ENCODE peak calls at places on chromosome 16, in six cellular contexts. C, L, P, V, Z and W are unnamed samples.

GRCh38 chr16:30697264-30698138 is 1.5 kb upstream of the SRCAP start:
- DNase-seq in C (peak), L (no peak), P (no peak), V (no peak), Z (peak), W (peak)

GRCh38 chr16:48231675-48232214 is 12.4 kb upstream of the LONP2 start:
- DNase-seq in C (peak), L (peak), P (no peak), V (no peak), Z (no peak), W (peak)

GRCh38 chr16:68696514-68696913 is 40.6 kb upstream of the CDH1 start:
- DNase-seq in C (no peak), L (no peak), P (no peak), V (no peak), Z (no peak), W (peak)

GRCh38 chr16:85037050-85037410 is 9.4 kb downstream of the KIAA0513 start:
- DNase-seq in C (no peak), L (no peak), P (no peak), V (no peak), Z (peak), W (no peak)

GRCh38 chr16:12462690-12463646 is 340.7 kb downstream of the CPPED1 start:
- DNase-seq in C (no peak), L (no peak), P (no peak), V (no peak), Z (no peak), W (no peak)

GRCh38 chr16:86080982-86081381 is 182.0 kb downstream of the IRF8 start:
- DNase-seq in C (no peak), L (no peak), P (no peak), V (no peak), Z (peak), W (no peak)

GRCh38 chr16:19680972-19681371 is 37.1 kb downstream of the KNOP1 start:
- DNase-seq in C (peak), L (no peak), P (no peak), V (no peak), Z (no peak), W (no peak)

GRCh38 chr16:77406680-77407079 is 28.2 kb downstream of the ADAMTS18 start:
- DNase-seq in C (peak), L (no peak), P (no peak), V (no peak), Z (no peak), W (no peak)

GRCh38 chr16:2246301-2246885 is 5.0 kb downstream of the ECI1 start:
- DNase-seq in C (no peak), L (no peak), P (no peak), V (no peak), Z (no peak), W (no peak)

GRCh38 chr16:8905168-8905762 is 23.1 kb downstream of the LITAFD start:
- DNase-seq in C (peak), L (no peak), P (no peak), V (no peak), Z (no peak), W (no peak)

GRCh38 chr16:81591538-81591870 is 146.9 kb downstream of the CMIP start:
- DNase-seq in C (no peak), L (no peak), P (no peak), V (no peak), Z (no peak), W (no peak)

GRCh38 chr16:49952386-49952785 is 72.6 kb upstream of the CNEP1R1 start:
- DNase-seq in C (no peak), L (no peak), P (no peak), V (no peak), Z (peak), W (no peak)

GRCh38 chr16:50538411-50539052 is 9.7 kb upstream of the NKD1 start:
- DNase-seq in C (no peak), L (no peak), P (no peak), V (no peak), Z (no peak), W (no peak)

GRCh38 chr16:65122724-65122973 is 786 bp upstream of the CDH11 start:
- DNase-seq in C (no peak), L (no peak), P (no peak), V (no peak), Z (no peak), W (no peak)

GRCh38 chr16:65122974-65123845 is 1.3 kb upstream of the CDH11 start:
- DNase-seq in C (peak), L (peak), P (no peak), V (peak), Z (peak), W (peak)

GRCh38 chr16:65120811-65121721 is 797 bp downstream of the CDH11 start:
- DNase-seq in C (peak), L (no peak), P (no peak), V (peak), Z (peak), W (no peak)

GRCh38 chr16:65123846-65124513 is 2.1 kb upstream of the CDH11 start:
- DNase-seq in C (peak), L (no peak), P (no peak), V (no peak), Z (peak), W (no peak)

DNA sequence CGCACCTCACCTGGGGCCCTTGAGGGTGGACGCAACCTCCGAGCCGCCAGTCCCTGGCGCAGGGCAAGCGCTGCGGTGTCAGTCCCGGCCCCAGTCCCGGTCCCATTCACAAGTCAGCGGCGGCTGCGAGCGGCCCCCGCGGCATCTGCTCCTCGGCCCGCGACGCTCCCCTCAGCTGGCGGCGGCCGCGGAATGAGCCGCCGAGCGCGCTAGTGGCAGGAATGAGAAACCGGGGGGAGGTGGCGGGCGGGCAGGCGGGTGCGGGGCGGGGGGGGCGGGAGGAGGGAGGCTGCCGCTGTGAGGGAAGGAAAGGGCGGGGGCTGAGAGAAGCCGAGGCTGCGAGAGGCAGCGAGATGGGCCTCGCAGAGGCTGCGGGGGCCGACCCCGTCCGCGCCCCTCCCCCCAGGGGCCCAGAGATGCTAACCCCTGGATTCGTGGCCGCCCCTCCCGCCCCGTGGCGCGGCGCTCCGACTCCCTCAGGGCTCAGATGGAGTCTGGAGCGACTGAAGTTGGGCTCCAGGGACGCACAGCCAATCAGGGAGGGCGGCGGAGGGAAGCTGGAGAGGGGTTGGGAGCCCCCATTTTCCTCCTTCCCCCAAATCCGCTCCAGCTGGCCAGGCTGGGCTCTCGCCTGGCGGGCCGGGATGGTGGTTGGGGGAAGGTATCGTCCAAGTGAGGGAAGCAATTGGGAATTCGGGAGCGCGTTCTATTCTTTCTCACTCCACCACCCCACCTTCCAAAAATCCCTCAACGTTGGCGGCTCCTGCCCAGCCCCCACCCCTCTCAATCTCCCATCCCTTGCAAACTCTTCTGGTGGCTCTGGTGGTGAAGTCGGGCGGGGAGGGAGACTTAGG is at the start of gene CDH11:
- DNase-seq in C (peak), L (peak), P (no peak), V (peak), Z (peak), W (peak)
- TF ChIP-seq CTCF in C (no peak), L (peak), P (no peak), V (peak), Z (peak), W (peak)

DNA sequence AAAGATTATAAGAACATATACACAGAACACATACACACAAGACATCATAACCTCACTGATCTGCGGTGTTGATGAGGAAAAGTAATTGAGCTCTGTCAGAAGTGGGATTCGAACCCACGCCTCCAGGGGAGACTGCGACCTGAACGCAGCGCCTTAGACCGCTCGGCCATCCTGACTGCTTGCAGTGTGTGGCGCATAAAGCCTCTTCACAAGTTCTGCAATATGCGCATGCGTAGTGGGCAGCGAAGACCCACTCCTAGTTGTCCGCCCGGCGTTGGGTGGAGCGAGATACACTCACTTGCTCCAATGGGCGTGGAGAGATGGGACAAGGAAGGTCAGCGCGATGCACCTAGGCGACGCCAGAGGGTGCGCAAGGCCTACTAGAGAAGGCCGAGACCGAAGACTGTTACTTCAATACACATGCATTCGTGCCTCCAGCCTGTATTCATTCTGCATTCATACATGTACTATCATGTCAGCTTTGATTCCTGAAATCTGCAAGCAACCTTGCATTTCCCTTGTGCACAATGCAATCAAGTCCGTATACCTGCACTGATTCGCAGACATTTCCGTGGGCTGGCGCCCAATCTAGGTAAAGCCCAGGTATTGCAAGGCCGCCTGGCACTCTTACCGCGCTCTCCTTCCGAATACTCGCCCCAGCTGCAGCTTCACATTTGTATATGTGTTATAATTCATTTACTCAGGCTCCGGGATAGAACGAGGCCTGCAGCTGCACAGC is 16.1 kb upstream of the PLLP start:
- DNase-seq in C (peak), L (peak), P (peak), V (peak), Z (peak), W (peak)
- TF ChIP-seq POLR2AphosphoS5 in C (no peak), L (peak), P (peak), V (peak), Z (peak), W (peak)

GRCh38 chr16:58513874-58514273 is 1.4 kb upstream of the SETD6 start:
- DNase-seq in C (no peak), L (no peak), P (no peak), V (no peak), Z (no peak), W (no peak)

GRCh38 chr16:58516768-58517107 is 1.4 kb downstream of the SETD6 start:
- DNase-seq in C (no peak), L (no peak), P (no peak), V (no peak), Z (no peak), W (no peak)

GRCh38 chr16:58518083-58518979 is 3.0 kb downstream of the SETD6 start:
- DNase-seq in C (no peak), L (no peak), P (no peak), V (no peak), Z (no peak), W (no peak)

GRCh38 chr16:58515871-58516767 is 802 bp downstream of the SETD6 start:
- DNase-seq in C (peak), L (peak), P (peak), V (peak), Z (peak), W (no peak)

GRCh38 chr16:58515125-58515870 is at the start of gene SETD6:
- DNase-seq in C (peak), L (peak), P (peak), V (peak), Z (peak), W (peak)
- TF ChIP-seq CTCF in C (no peak), L (no peak), P (peak), V (peak), Z (no peak), W (no peak)

GRCh38 chr16:89304181-89304851 is 86.8 kb downstream of the ZNF778 start:
- DNase-seq in C (no peak), L (no peak), P (no peak), V (no peak), Z (no peak), W (no peak)
- TF ChIP-seq POLR2AphosphoS5 in C (no peak), L (no peak), P (no peak), V (no peak), Z (no peak), W (no peak)